ENCODE peak calls at places on chromosome 16, in nine cellular contexts. One of them, this sample, is unnamed.

GRCh38 chr16:57628008-57628781 is at the start of gene ADGRG1:
- DNase-seq in NCI-H1105: no peak
- DNase-seq in activated CD4-positive, CD25-positive, alpha-beta regulatory T cell: no peak
- DNase-seq in activated CD4-positive, alpha-beta T cell treated with anti-CD3 and anti-CD28 coated beads, Interleukin-2, amount 50 U/mL, for 24 hours: peak
- DNase-seq in foreskin fibroblast: peak
- DNase-seq in GM12865: no peak
- DNase-seq in globus pallidus: peak
- DNase-seq in SJCRH30: peak
- DNase-seq in activated T-helper 1 cell treated with Interleukin-2 at 50 U/mL for 16 hours: no peak
- DNase-seq in this sample: peak

GRCh38 chr16:68732068-68732680 is 4.9 kb upstream of the CDH1 start:
- DNase-seq in SJCRH30: peak
- DNase-seq in globus pallidus: no peak
- DNase-seq in foreskin fibroblast: no peak
- DNase-seq in activated CD4-positive, CD25-positive, alpha-beta regulatory T cell: no peak
- DNase-seq in activated CD4-positive, alpha-beta T cell treated with anti-CD3 and anti-CD28 coated beads, Interleukin-2, amount 50 U/mL, for 24 hours: no peak
- DNase-seq in GM12865: no peak
- DNase-seq in activated T-helper 1 cell treated with Interleukin-2 at 50 U/mL for 16 hours: no peak
- DNase-seq in NCI-H1105: peak
- DNase-seq in this sample: no peak

GRCh38 chr16:19555938-19556778 is 655 bp downstream of the VPS35L start:
- DNase-seq in NCI-H1105: no peak
- DNase-seq in activated CD4-positive, alpha-beta T cell treated with anti-CD3 and anti-CD28 coated beads, Interleukin-2, amount 50 U/mL, for 24 hours: no peak
- DNase-seq in SJCRH30: peak
- DNase-seq in foreskin fibroblast: peak
- DNase-seq in GM12865: peak
- DNase-seq in activated CD4-positive, CD25-positive, alpha-beta regulatory T cell: no peak
- DNase-seq in activated T-helper 1 cell treated with Interleukin-2 at 50 U/mL for 16 hours: no peak
- DNase-seq in globus pallidus: no peak
- DNase-seq in this sample: peak

GRCh38 chr16:65044861-65045260 is 77.0 kb downstream of the CDH11 start:
- DNase-seq in activated T-helper 1 cell treated with Interleukin-2 at 50 U/mL for 16 hours: no peak
- DNase-seq in SJCRH30: no peak
- DNase-seq in globus pallidus: no peak
- DNase-seq in GM12865: no peak
- DNase-seq in activated CD4-positive, alpha-beta T cell treated with anti-CD3 and anti-CD28 coated beads, Interleukin-2, amount 50 U/mL, for 24 hours: no peak
- DNase-seq in foreskin fibroblast: peak
- DNase-seq in NCI-H1105: no peak
- DNase-seq in activated CD4-positive, CD25-positive, alpha-beta regulatory T cell: no peak
- DNase-seq in this sample: peak

GRCh38 chr16:80988756-80989155 is 17.9 kb downstream of the CMC2 start:
- DNase-seq in activated T-helper 1 cell treated with Interleukin-2 at 50 U/mL for 16 hours: no peak
- DNase-seq in foreskin fibroblast: no peak
- DNase-seq in NCI-H1105: no peak
- DNase-seq in globus pallidus: no peak
- DNase-seq in SJCRH30: no peak
- DNase-seq in GM12865: no peak
- DNase-seq in activated CD4-positive, alpha-beta T cell treated with anti-CD3 and anti-CD28 coated beads, Interleukin-2, amount 50 U/mL, for 24 hours: no peak
- DNase-seq in activated CD4-positive, CD25-positive, alpha-beta regulatory T cell: no peak
- DNase-seq in this sample: no peak

GRCh38 chr16:56360117-56361008 is 65.0 kb downstream of the AMFR start:
- DNase-seq in activated CD4-positive, CD25-positive, alpha-beta regulatory T cell: no peak
- DNase-seq in activated CD4-positive, alpha-beta T cell treated with anti-CD3 and anti-CD28 coated beads, Interleukin-2, amount 50 U/mL, for 24 hours: no peak
- DNase-seq in NCI-H1105: no peak
- DNase-seq in activated T-helper 1 cell treated with Interleukin-2 at 50 U/mL for 16 hours: no peak
- DNase-seq in SJCRH30: no peak
- DNase-seq in GM12865: no peak
- DNase-seq in foreskin fibroblast: no peak
- DNase-seq in globus pallidus: no peak
- DNase-seq in this sample: no peak

GRCh38 chr16:74657873-74658642 is 8.6 kb downstream of the RFWD3 start:
- DNase-seq in GM12865: no peak
- DNase-seq in globus pallidus: no peak
- DNase-seq in activated CD4-positive, CD25-positive, alpha-beta regulatory T cell: no peak
- DNase-seq in SJCRH30: no peak
- DNase-seq in NCI-H1105: no peak
- DNase-seq in activated T-helper 1 cell treated with Interleukin-2 at 50 U/mL for 16 hours: no peak
- DNase-seq in foreskin fibroblast: no peak
- DNase-seq in activated CD4-positive, alpha-beta T cell treated with anti-CD3 and anti-CD28 coated beads, Interleukin-2, amount 50 U/mL, for 24 hours: no peak
- DNase-seq in this sample: no peak

GRCh38 chr16:82782715-82783251 is 156.0 kb downstream of the CDH13 start:
- DNase-seq in GM12865: no peak
- DNase-seq in activated CD4-positive, CD25-positive, alpha-beta regulatory T cell: no peak
- DNase-seq in NCI-H1105: peak
- DNase-seq in activated T-helper 1 cell treated with Interleukin-2 at 50 U/mL for 16 hours: no peak
- DNase-seq in activated CD4-positive, alpha-beta T cell treated with anti-CD3 and anti-CD28 coated beads, Interleukin-2, amount 50 U/mL, for 24 hours: no peak
- DNase-seq in SJCRH30: peak
- DNase-seq in globus pallidus: no peak
- DNase-seq in foreskin fibroblast: no peak
- DNase-seq in this sample: no peak

GRCh38 chr16:53546988-53547391 is 44.0 kb upstream of the AKTIP start:
- DNase-seq in SJCRH30: peak
- DNase-seq in activated CD4-positive, alpha-beta T cell treated with anti-CD3 and anti-CD28 coated beads, Interleukin-2, amount 50 U/mL, for 24 hours: no peak
- DNase-seq in globus pallidus: no peak
- DNase-seq in activated CD4-positive, CD25-positive, alpha-beta regulatory T cell: no peak
- DNase-seq in activated T-helper 1 cell treated with Interleukin-2 at 50 U/mL for 16 hours: no peak
- DNase-seq in GM12865: peak
- DNase-seq in foreskin fibroblast: no peak
- DNase-seq in NCI-H1105: no peak
- DNase-seq in this sample: no peak

GRCh38 chr16:2211923-2212347 is 1.3 kb upstream of the BRICD5 start:
- DNase-seq in globus pallidus: no peak
- DNase-seq in SJCRH30: no peak
- DNase-seq in GM12865: no peak
- DNase-seq in activated CD4-positive, alpha-beta T cell treated with anti-CD3 and anti-CD28 coated beads, Interleukin-2, amount 50 U/mL, for 24 hours: no peak
- DNase-seq in activated T-helper 1 cell treated with Interleukin-2 at 50 U/mL for 16 hours: no peak
- DNase-seq in activated CD4-positive, CD25-positive, alpha-beta regulatory T cell: no peak
- DNase-seq in foreskin fibroblast: no peak
- DNase-seq in NCI-H1105: no peak
- DNase-seq in this sample: no peak

This sample was measured in foreskin melanocyte.